ENCODE peak calls at places on chromosome 20, in eight cellular contexts. H is stimulated activated CD4-positive, alpha-beta T cell treated with anti-CD3 and anti-CD28 coated beads, Interleukin-2, amount 100 ng/mL, for 48 hours; J is left ventricle myocardium superior; T is activated naive CD4-positive, alpha-beta T cell; S is cardiac fibroblast; Q is iris pigment epithelial cell; X is cardiac muscle cell; P is neural crest cell. V is an unnamed sample.

GRCh38 chr20:33693741-33694645 is 7.8 kb upstream of the E2F1 start:
- DNase-seq in T (no peak), S (no peak), H (no peak), Q (no peak), P (no peak), J (peak; percentile 72), X (no peak), V (no peak)

GRCh38 chr20:2524435-2525272 is 11.7 kb upstream of the TMC2 start:
- DNase-seq in S (peak; percentile 81), X (peak; percentile 86), Q (peak; percentile 68), T (peak; percentile 96), J (peak; percentile 91), H (peak; percentile 96), P (peak; percentile 92), V (peak; percentile 60)

GRCh38 chr20:21583486-21584168 is 69.8 kb upstream of the NKX2-2 start:
- DNase-seq in Q (no peak), H (no peak), X (no peak), P (no peak), S (no peak), T (no peak), J (no peak), V (no peak)

GRCh38 chr20:44247676-44248419 is 740 bp downstream of the GDAP1L1 start:
- DNase-seq in Q (peak; percentile 25), J (peak; percentile 72), P (peak; percentile 73), S (peak; percentile 29), X (peak; percentile 88), T (no peak), H (peak; percentile 13), V (peak; percentile 7)

GRCh38 chr20:38043512-38044300 is 10.2 kb downstream of the RPRD1B start:
- DNase-seq in P (no peak), S (peak; percentile 93), X (no peak), H (no peak), Q (peak; percentile 94), T (no peak), J (no peak), V (peak; percentile 94)

GRCh38 chr20:52598306-52598705 is 373.9 kb upstream of the TSHZ2 start:
- DNase-seq in T (no peak), X (no peak), Q (no peak), J (no peak), S (no peak), P (no peak), H (no peak), V (no peak)

GRCh38 chr20:20816969-20817368 is 104.5 kb upstream of the RALGAPA2 start:
- DNase-seq in H (no peak), X (no peak), P (no peak), S (no peak), Q (no peak), T (no peak), J (no peak), V (no peak)

GRCh38 chr20:22447448-22447778 is 137.0 kb downstream of the FOXA2 start:
- DNase-seq in J (no peak), H (no peak), T (no peak), P (no peak), X (no peak), Q (no peak), S (no peak), V (no peak)

GRCh38 chr20:57023997-57024396 is 242.4 kb downstream of the BMP7 start:
- DNase-seq in X (no peak), T (no peak), Q (no peak), J (no peak), H (no peak), P (no peak), S (no peak), V (no peak)

GRCh38 chr20:63968928-63969760 is 586 bp downstream of the ZNF512B start:
- DNase-seq in H (no peak), Q (no peak), J (peak; percentile 46), X (peak; percentile 49), S (no peak), T (no peak), P (no peak), V (no peak)

GRCh38 chr20:1904160-1904559 is 9.0 kb downstream of the SIRPA start:
- DNase-seq in T (no peak), J (no peak), P (no peak), S (no peak), H (no peak), Q (no peak), X (no peak), V (no peak)

GRCh38 chr20:50819344-50819743 is 24.5 kb downstream of the BCAS4 start:
- DNase-seq in Q (no peak), P (no peak), X (no peak), J (no peak), H (no peak), T (no peak), S (no peak), V (no peak)

GRCh38 chr20:14664101-14664500 is 326.7 kb upstream of the FLRT3 start:
- DNase-seq in T (no peak), Q (no peak), P (no peak), S (no peak), X (no peak), H (no peak), J (no peak), V (no peak)

GRCh38 chr20:46063652-46064054 is 26.1 kb downstream of the NCOA5 start:
- DNase-seq in Q (no peak), J (no peak), X (no peak), T (no peak), H (no peak), P (no peak), S (no peak), V (no peak)

GRCh38 chr20:61929561-61929960 is 136.1 kb downstream of the TAF4 start:
- DNase-seq in H (no peak), J (peak; percentile 15), T (no peak), P (no peak), Q (no peak), X (no peak), S (no peak), V (no peak)

GRCh38 chr20:1108437-1108920 is 9.9 kb upstream of the PSMF1 start:
- DNase-seq in T (peak; percentile 5), J (peak; percentile 71), H (peak; percentile 49), S (peak; percentile 48), X (peak; percentile 65), Q (peak; percentile 34), P (peak; percentile 53), V (peak; percentile 32)

GRCh38 chr20:25464501-25465204 is 57.2 kb downstream of the GINS1 start:
- DNase-seq in T (no peak), S (no peak), J (no peak), Q (no peak), X (no peak), P (no peak), H (no peak), V (no peak)

GRCh38 chr20:25053207-25054132 is 4.5 kb downstream of the ACSS1 start:
- DNase-seq in Q (no peak), H (no peak), J (peak; percentile 82), T (no peak), S (peak; percentile 41), P (no peak), X (no peak), V (no peak)

GRCh38 chr20:50729925-50730764 is 1.2 kb upstream of the PARD6B start:
- DNase-seq in H (no peak), X (peak; percentile 55), P (no peak), Q (peak; percentile 23), T (no peak), J (no peak), S (no peak), V (no peak)

GRCh38 chr20:24584538-24585356 is 115.3 kb downstream of the SYNDIG1 start:
- DNase-seq in Q (peak; percentile 32), T (no peak), X (no peak), S (peak; percentile 51), J (no peak), H (no peak), P (no peak), V (no peak)

GRCh38 chr20:56664791-56665190 is 35.7 kb downstream of the TFAP2C start:
- DNase-seq in S (no peak), P (no peak), Q (no peak), H (no peak), T (no peak), X (no peak), J (no peak), V (no peak)

GRCh38 chr20:25372584-25373336 is 17.9 kb downstream of the ABHD12 start:
- DNase-seq in H (no peak), X (no peak), T (no peak), Q (peak; percentile 98), J (no peak), S (peak; percentile 97), P (no peak), V (peak; percentile 95)

GRCh38 chr20:48242623-48243022 is 457.3 kb upstream of the SULF2 start:
- DNase-seq in T (no peak), Q (no peak), H (no peak), P (no peak), S (no peak), X (no peak), J (no peak), V (no peak)

GRCh38 chr20:45969712-45970634 is 2.0 kb downstream of the ZNF335 start:
- DNase-seq in J (no peak), X (peak; percentile 73), P (no peak), Q (peak; percentile 67), S (peak; percentile 77), T (no peak), H (no peak), V (peak; percentile 55)

GRCh38 chr20:62581806-62582205 is 60.5 kb upstream of the SLCO4A1 start:
- DNase-seq in T (no peak), S (no peak), P (no peak), H (no peak), X (no peak), Q (no peak), J (peak; percentile 20), V (no peak)

GRCh38 chr20:64057628-64058498 is 5.1 kb upstream of the TCEA2 start:
- DNase-seq in S (peak; percentile 61), H (peak; percentile 90), Q (peak; percentile 37), J (peak; percentile 85), P (peak; percentile 83), T (peak; percentile 69), X (peak; percentile 82), V (peak; percentile 40)

GRCh38 chr20:6686171-6686570 is 81.3 kb upstream of the BMP2 start:
- DNase-seq in T (no peak), J (no peak), S (no peak), H (no peak), P (no peak), X (no peak), Q (no peak), V (no peak)

GRCh38 chr20:16615199-16615598 is 42.0 kb upstream of the KIF16B start:
- DNase-seq in Q (peak; percentile 75), T (no peak), P (no peak), S (peak; percentile 94), H (no peak), J (peak; percentile 30), X (no peak), V (peak; percentile 69)

GRCh38 chr20:33070413-33071053 is 8.9 kb upstream of the BPIFB4 start:
- DNase-seq in Q (no peak), H (no peak), X (no peak), J (no peak), T (no peak), S (no peak), P (no peak), V (no peak)

GRCh38 chr20:872855-873520 is 39.5 kb downstream of the FAM110A start:
- DNase-seq in J (no peak), S (no peak), Q (no peak), P (no peak), T (no peak), H (no peak), X (peak; percentile 31), V (no peak)

GRCh38 chr20:42836339-42836738 is 353.4 kb downstream of the PTPRT start:
- DNase-seq in X (no peak), T (no peak), S (no peak), H (no peak), J (no peak), P (no peak), Q (no peak), V (no peak)

GRCh38 chr20:14775778-14776177 is 438.4 kb upstream of the FLRT3 start:
- DNase-seq in X (no peak), P (no peak), H (no peak), Q (peak; percentile 77), S (peak; percentile 5), T (no peak), J (no peak), V (peak; percentile 98)

GRCh38 chr20:52060794-52061714 is 130.5 kb downstream of the ZFP64 start:
- DNase-seq in J (no peak), T (no peak), P (no peak), X (peak; percentile 30), H (no peak), S (peak; percentile 59), Q (peak; percentile 50), V (peak; percentile 13)

GRCh38 chr20:41061155-41061554 is 32.5 kb downstream of the TOP1 start:
- DNase-seq in J (no peak), S (no peak), Q (no peak), P (no peak), X (no peak), T (no peak), H (no peak), V (no peak)